ENCODE peak calls at places on chromosomes 3 and 15, in ten cellular contexts. One of them, this sample, is unnamed.
A peak's percentile ranks its signal among the peaks of the same experiment; 100 is the strongest.

GRCh38 chr3:107366766-107367165 is 10.5 kb upstream of the CCDC54 start:
- DNase-seq in astrocyte of the hippocampus: peak; percentile 61
- DNase-seq in AG09309: no peak
- DNase-seq in hippocampal formation: no peak
- DNase-seq in astrocyte of the spinal cord: no peak
- DNase-seq in neural progenitor cell: no peak
- DNase-seq in germinal center: no peak
- DNase-seq in EL: peak; percentile 46
- DNase-seq in mucosa of gallbladder: no peak
- DNase-seq in stimulated activated CD4-positive, alpha-beta T cell treated with anti-CD3 and anti-CD28 coated beads, TNF-alpha, amount 100 ng/mL, for 1 hour: no peak
- DNase-seq in this sample: no peak

GRCh38 chr3:183385698-183386590 is 42.5 kb downstream of the MCF2L2 start:
- DNase-seq in astrocyte of the hippocampus: peak; percentile 86
- DNase-seq in AG09309: peak; percentile 42
- DNase-seq in hippocampal formation: peak; percentile 71
- DNase-seq in astrocyte of the spinal cord: peak; percentile 78
- DNase-seq in neural progenitor cell: peak; percentile 81
- DNase-seq in germinal center: peak; percentile 67
- DNase-seq in EL: peak; percentile 68
- DNase-seq in mucosa of gallbladder: peak; percentile 73
- DNase-seq in stimulated activated CD4-positive, alpha-beta T cell treated with anti-CD3 and anti-CD28 coated beads, TNF-alpha, amount 100 ng/mL, for 1 hour: peak; percentile 22
- DNase-seq in this sample: peak; percentile 66

GRCh38 chr3:133572158-133573053 is 1.1 kb upstream of the CDV3 start:
- DNase-seq in astrocyte of the hippocampus: no peak
- DNase-seq in AG09309: no peak
- DNase-seq in hippocampal formation: no peak
- DNase-seq in astrocyte of the spinal cord: no peak
- DNase-seq in neural progenitor cell: no peak
- DNase-seq in germinal center: peak; percentile 54
- DNase-seq in EL: peak; percentile 52
- DNase-seq in mucosa of gallbladder: no peak
- DNase-seq in stimulated activated CD4-positive, alpha-beta T cell treated with anti-CD3 and anti-CD28 coated beads, TNF-alpha, amount 100 ng/mL, for 1 hour: no peak
- DNase-seq in this sample: no peak

GRCh38 chr15:52394020-52394608 is 98.5 kb upstream of the MYO5C start:
- DNase-seq in astrocyte of the hippocampus: no peak
- DNase-seq in AG09309: no peak
- DNase-seq in hippocampal formation: no peak
- DNase-seq in astrocyte of the spinal cord: no peak
- DNase-seq in neural progenitor cell: no peak
- DNase-seq in germinal center: no peak
- DNase-seq in EL: no peak
- DNase-seq in mucosa of gallbladder: no peak
- DNase-seq in stimulated activated CD4-positive, alpha-beta T cell treated with anti-CD3 and anti-CD28 coated beads, TNF-alpha, amount 100 ng/mL, for 1 hour: no peak
- DNase-seq in this sample: no peak

GRCh38 chr15:78438595-78439285 is 724 bp downstream of the IREB2 start:
- DNase-seq in astrocyte of the hippocampus: peak; percentile 50
- DNase-seq in AG09309: no peak
- DNase-seq in hippocampal formation: no peak
- DNase-seq in astrocyte of the spinal cord: peak; percentile 36
- DNase-seq in neural progenitor cell: peak; percentile 82
- DNase-seq in germinal center: no peak
- DNase-seq in EL: peak; percentile 41
- DNase-seq in mucosa of gallbladder: no peak
- DNase-seq in stimulated activated CD4-positive, alpha-beta T cell treated with anti-CD3 and anti-CD28 coated beads, TNF-alpha, amount 100 ng/mL, for 1 hour: no peak
- DNase-seq in this sample: peak; percentile 43

GRCh38 chr3:107496855-107497254 is 25.9 kb upstream of the BBX start:
- DNase-seq in astrocyte of the hippocampus: no peak
- DNase-seq in AG09309: no peak
- DNase-seq in hippocampal formation: no peak
- DNase-seq in astrocyte of the spinal cord: no peak
- DNase-seq in neural progenitor cell: no peak
- DNase-seq in germinal center: no peak
- DNase-seq in EL: peak; percentile 18
- DNase-seq in mucosa of gallbladder: no peak
- DNase-seq in stimulated activated CD4-positive, alpha-beta T cell treated with anti-CD3 and anti-CD28 coated beads, TNF-alpha, amount 100 ng/mL, for 1 hour: no peak
- DNase-seq in this sample: no peak

GRCh38 chr15:41971089-41971892 is 1.1 kb downstream of the EHD4 start:
- DNase-seq in astrocyte of the hippocampus: peak; percentile 84
- DNase-seq in AG09309: no peak
- DNase-seq in hippocampal formation: peak; percentile 22
- DNase-seq in astrocyte of the spinal cord: peak; percentile 73
- DNase-seq in neural progenitor cell: peak; percentile 85
- DNase-seq in germinal center: peak; percentile 73
- DNase-seq in EL: peak; percentile 78
- DNase-seq in mucosa of gallbladder: peak; percentile 47
- DNase-seq in stimulated activated CD4-positive, alpha-beta T cell treated with anti-CD3 and anti-CD28 coated beads, TNF-alpha, amount 100 ng/mL, for 1 hour: peak; percentile 53
- DNase-seq in this sample: peak; percentile 38

GRCh38 chr3:49930922-49931321 is 1.3 kb upstream of the MON1A start:
- DNase-seq in astrocyte of the hippocampus: no peak
- DNase-seq in AG09309: no peak
- DNase-seq in hippocampal formation: no peak
- DNase-seq in astrocyte of the spinal cord: no peak
- DNase-seq in neural progenitor cell: peak; percentile 87
- DNase-seq in germinal center: no peak
- DNase-seq in EL: peak; percentile 29
- DNase-seq in mucosa of gallbladder: no peak
- DNase-seq in stimulated activated CD4-positive, alpha-beta T cell treated with anti-CD3 and anti-CD28 coated beads, TNF-alpha, amount 100 ng/mL, for 1 hour: no peak
- DNase-seq in this sample: no peak

GRCh38 chr3:137998121-137998520 is 11.8 kb upstream of the CLDN18 start:
- DNase-seq in astrocyte of the hippocampus: no peak
- DNase-seq in AG09309: no peak
- DNase-seq in hippocampal formation: no peak
- DNase-seq in astrocyte of the spinal cord: no peak
- DNase-seq in neural progenitor cell: no peak
- DNase-seq in germinal center: no peak
- DNase-seq in EL: no peak
- DNase-seq in mucosa of gallbladder: no peak
- DNase-seq in stimulated activated CD4-positive, alpha-beta T cell treated with anti-CD3 and anti-CD28 coated beads, TNF-alpha, amount 100 ng/mL, for 1 hour: no peak
- DNase-seq in this sample: no peak

GRCh38 chr3:183210341-183210740 is 42.7 kb upstream of the B3GNT5 start:
- DNase-seq in astrocyte of the hippocampus: no peak
- DNase-seq in AG09309: no peak
- DNase-seq in hippocampal formation: no peak
- DNase-seq in astrocyte of the spinal cord: no peak
- DNase-seq in neural progenitor cell: no peak
- DNase-seq in germinal center: no peak
- DNase-seq in EL: no peak
- DNase-seq in mucosa of gallbladder: no peak
- DNase-seq in stimulated activated CD4-positive, alpha-beta T cell treated with anti-CD3 and anti-CD28 coated beads, TNF-alpha, amount 100 ng/mL, for 1 hour: no peak
- DNase-seq in this sample: no peak

GRCh38 chr3:50126287-50127211 is 28.6 kb upstream of the SEMA3F start:
- DNase-seq in astrocyte of the hippocampus: peak; percentile 72
- DNase-seq in AG09309: no peak
- DNase-seq in hippocampal formation: no peak
- DNase-seq in astrocyte of the spinal cord: no peak
- DNase-seq in neural progenitor cell: peak; percentile 48
- DNase-seq in germinal center: no peak
- DNase-seq in EL: peak; percentile 76
- DNase-seq in mucosa of gallbladder: no peak
- DNase-seq in stimulated activated CD4-positive, alpha-beta T cell treated with anti-CD3 and anti-CD28 coated beads, TNF-alpha, amount 100 ng/mL, for 1 hour: no peak
- DNase-seq in this sample: peak; percentile 84

GRCh38 chr15:90603893-90604292 is 74.2 kb downstream of the CRTC3 start:
- DNase-seq in astrocyte of the hippocampus: no peak
- DNase-seq in AG09309: no peak
- DNase-seq in hippocampal formation: no peak
- DNase-seq in astrocyte of the spinal cord: no peak
- DNase-seq in neural progenitor cell: no peak
- DNase-seq in germinal center: no peak
- DNase-seq in EL: peak; percentile 19
- DNase-seq in mucosa of gallbladder: no peak
- DNase-seq in stimulated activated CD4-positive, alpha-beta T cell treated with anti-CD3 and anti-CD28 coated beads, TNF-alpha, amount 100 ng/mL, for 1 hour: no peak
- DNase-seq in this sample: no peak

GRCh38 chr3:52406231-52406661 is 38.7 kb downstream of the SEMA3G start:
- DNase-seq in astrocyte of the hippocampus: no peak
- DNase-seq in AG09309: no peak
- DNase-seq in hippocampal formation: no peak
- DNase-seq in astrocyte of the spinal cord: no peak
- DNase-seq in neural progenitor cell: no peak
- DNase-seq in germinal center: no peak
- DNase-seq in EL: no peak
- DNase-seq in mucosa of gallbladder: no peak
- DNase-seq in stimulated activated CD4-positive, alpha-beta T cell treated with anti-CD3 and anti-CD28 coated beads, TNF-alpha, amount 100 ng/mL, for 1 hour: no peak
- DNase-seq in this sample: no peak

GRCh38 chr3:156898296-156898880 is 72.2 kb downstream of the LEKR1 start:
- DNase-seq in astrocyte of the hippocampus: peak; percentile 41
- DNase-seq in AG09309: peak; percentile 7
- DNase-seq in hippocampal formation: no peak
- DNase-seq in astrocyte of the spinal cord: no peak
- DNase-seq in neural progenitor cell: no peak
- DNase-seq in germinal center: no peak
- DNase-seq in EL: no peak
- DNase-seq in mucosa of gallbladder: no peak
- DNase-seq in stimulated activated CD4-positive, alpha-beta T cell treated with anti-CD3 and anti-CD28 coated beads, TNF-alpha, amount 100 ng/mL, for 1 hour: no peak
- DNase-seq in this sample: no peak

GRCh38 chr3:132654190-132654589 is 5.4 kb downstream of the ACAD11 start:
- DNase-seq in astrocyte of the hippocampus: no peak
- DNase-seq in AG09309: no peak
- DNase-seq in hippocampal formation: no peak
- DNase-seq in astrocyte of the spinal cord: no peak
- DNase-seq in neural progenitor cell: no peak
- DNase-seq in germinal center: no peak
- DNase-seq in EL: peak; percentile 6
- DNase-seq in mucosa of gallbladder: no peak
- DNase-seq in stimulated activated CD4-positive, alpha-beta T cell treated with anti-CD3 and anti-CD28 coated beads, TNF-alpha, amount 100 ng/mL, for 1 hour: no peak
- DNase-seq in this sample: no peak

GRCh38 chr15:25772500-25772899 is 90.6 kb downstream of the ATP10A start:
- DNase-seq in astrocyte of the hippocampus: no peak
- DNase-seq in AG09309: no peak
- DNase-seq in hippocampal formation: no peak
- DNase-seq in astrocyte of the spinal cord: no peak
- DNase-seq in neural progenitor cell: no peak
- DNase-seq in germinal center: no peak
- DNase-seq in EL: no peak
- DNase-seq in mucosa of gallbladder: no peak
- DNase-seq in stimulated activated CD4-positive, alpha-beta T cell treated with anti-CD3 and anti-CD28 coated beads, TNF-alpha, amount 100 ng/mL, for 1 hour: no peak
- DNase-seq in this sample: no peak

GRCh38 chr3:124363451-124363850 is 366.8 kb upstream of the UMPS start:
- DNase-seq in astrocyte of the hippocampus: peak; percentile 60
- DNase-seq in AG09309: peak; percentile 20
- DNase-seq in hippocampal formation: no peak
- DNase-seq in astrocyte of the spinal cord: peak; percentile 28
- DNase-seq in neural progenitor cell: no peak
- DNase-seq in germinal center: no peak
- DNase-seq in EL: peak; percentile 84
- DNase-seq in mucosa of gallbladder: no peak
- DNase-seq in stimulated activated CD4-positive, alpha-beta T cell treated with anti-CD3 and anti-CD28 coated beads, TNF-alpha, amount 100 ng/mL, for 1 hour: no peak
- DNase-seq in this sample: no peak

GRCh38 chr3:177286034-177286433 is 88.8 kb upstream of the TBL1XR1 start:
- DNase-seq in astrocyte of the hippocampus: no peak
- DNase-seq in AG09309: no peak
- DNase-seq in hippocampal formation: no peak
- DNase-seq in astrocyte of the spinal cord: no peak
- DNase-seq in neural progenitor cell: no peak
- DNase-seq in germinal center: no peak
- DNase-seq in EL: no peak
- DNase-seq in mucosa of gallbladder: no peak
- DNase-seq in stimulated activated CD4-positive, alpha-beta T cell treated with anti-CD3 and anti-CD28 coated beads, TNF-alpha, amount 100 ng/mL, for 1 hour: no peak
- DNase-seq in this sample: no peak

GRCh38 chr15:68430471-68431036 is 1.4 kb downstream of the ITGA11 start:
- DNase-seq in astrocyte of the hippocampus: no peak
- DNase-seq in AG09309: no peak
- DNase-seq in hippocampal formation: no peak
- DNase-seq in astrocyte of the spinal cord: no peak
- DNase-seq in neural progenitor cell: no peak
- DNase-seq in germinal center: no peak
- DNase-seq in EL: no peak
- DNase-seq in mucosa of gallbladder: no peak
- DNase-seq in stimulated activated CD4-positive, alpha-beta T cell treated with anti-CD3 and anti-CD28 coated beads, TNF-alpha, amount 100 ng/mL, for 1 hour: no peak
- DNase-seq in this sample: no peak

GRCh38 chr3:60294181-60294580 is 957.1 kb downstream of the FHIT start:
- DNase-seq in astrocyte of the hippocampus: peak; percentile 53
- DNase-seq in AG09309: no peak
- DNase-seq in hippocampal formation: no peak
- DNase-seq in astrocyte of the spinal cord: peak; percentile 65
- DNase-seq in neural progenitor cell: no peak
- DNase-seq in germinal center: no peak
- DNase-seq in EL: no peak
- DNase-seq in mucosa of gallbladder: no peak
- DNase-seq in stimulated activated CD4-positive, alpha-beta T cell treated with anti-CD3 and anti-CD28 coated beads, TNF-alpha, amount 100 ng/mL, for 1 hour: no peak
- DNase-seq in this sample: no peak

GRCh38 chr3:171028779-171029232 is 2.3 kb upstream of the SLC2A2 start:
- DNase-seq in astrocyte of the hippocampus: peak; percentile 89
- DNase-seq in AG09309: peak; percentile 61
- DNase-seq in hippocampal formation: no peak
- DNase-seq in astrocyte of the spinal cord: peak; percentile 80
- DNase-seq in neural progenitor cell: no peak
- DNase-seq in germinal center: no peak
- DNase-seq in EL: peak; percentile 97
- DNase-seq in mucosa of gallbladder: peak; percentile 14
- DNase-seq in stimulated activated CD4-positive, alpha-beta T cell treated with anti-CD3 and anti-CD28 coated beads, TNF-alpha, amount 100 ng/mL, for 1 hour: no peak
- DNase-seq in this sample: no peak

GRCh38 chr15:63856711-63857458 is 23.1 kb upstream of the HERC1 start:
- DNase-seq in astrocyte of the hippocampus: peak; percentile 20
- DNase-seq in AG09309: peak; percentile 27
- DNase-seq in hippocampal formation: no peak
- DNase-seq in astrocyte of the spinal cord: peak; percentile 36
- DNase-seq in neural progenitor cell: no peak
- DNase-seq in germinal center: no peak
- DNase-seq in EL: peak; percentile 79
- DNase-seq in mucosa of gallbladder: no peak
- DNase-seq in stimulated activated CD4-positive, alpha-beta T cell treated with anti-CD3 and anti-CD28 coated beads, TNF-alpha, amount 100 ng/mL, for 1 hour: no peak
- DNase-seq in this sample: no peak

GRCh38 chr3:31858439-31858838 is 122.6 kb downstream of the OSBPL10 start:
- DNase-seq in astrocyte of the hippocampus: no peak
- DNase-seq in AG09309: no peak
- DNase-seq in hippocampal formation: no peak
- DNase-seq in astrocyte of the spinal cord: no peak
- DNase-seq in neural progenitor cell: no peak
- DNase-seq in germinal center: peak; percentile 26
- DNase-seq in EL: no peak
- DNase-seq in mucosa of gallbladder: no peak
- DNase-seq in stimulated activated CD4-positive, alpha-beta T cell treated with anti-CD3 and anti-CD28 coated beads, TNF-alpha, amount 100 ng/mL, for 1 hour: no peak
- DNase-seq in this sample: peak; percentile 70

GRCh38 chr15:32982001-32982400 is 212.5 kb downstream of the FMN1 start:
- DNase-seq in astrocyte of the hippocampus: no peak
- DNase-seq in AG09309: no peak
- DNase-seq in hippocampal formation: no peak
- DNase-seq in astrocyte of the spinal cord: no peak
- DNase-seq in neural progenitor cell: no peak
- DNase-seq in germinal center: no peak
- DNase-seq in EL: peak; percentile 49
- DNase-seq in mucosa of gallbladder: no peak
- DNase-seq in stimulated activated CD4-positive, alpha-beta T cell treated with anti-CD3 and anti-CD28 coated beads, TNF-alpha, amount 100 ng/mL, for 1 hour: no peak
- DNase-seq in this sample: no peak

GRCh38 chr3:172449468-172450149 is 1.4 kb upstream of the GHSR start:
- DNase-seq in astrocyte of the hippocampus: peak; percentile 77
- DNase-seq in AG09309: no peak
- DNase-seq in hippocampal formation: no peak
- DNase-seq in astrocyte of the spinal cord: peak; percentile 36
- DNase-seq in neural progenitor cell: peak; percentile 89
- DNase-seq in germinal center: no peak
- DNase-seq in EL: peak; percentile 24
- DNase-seq in mucosa of gallbladder: peak; percentile 18
- DNase-seq in stimulated activated CD4-positive, alpha-beta T cell treated with anti-CD3 and anti-CD28 coated beads, TNF-alpha, amount 100 ng/mL, for 1 hour: no peak
- DNase-seq in this sample: peak; percentile 30

GRCh38 chr15:63236272-63236671 is 41.1 kb upstream of the APH1B start:
- DNase-seq in astrocyte of the hippocampus: no peak
- DNase-seq in AG09309: no peak
- DNase-seq in hippocampal formation: no peak
- DNase-seq in astrocyte of the spinal cord: peak; percentile 83
- DNase-seq in neural progenitor cell: no peak
- DNase-seq in germinal center: no peak
- DNase-seq in EL: peak; percentile 82
- DNase-seq in mucosa of gallbladder: no peak
- DNase-seq in stimulated activated CD4-positive, alpha-beta T cell treated with anti-CD3 and anti-CD28 coated beads, TNF-alpha, amount 100 ng/mL, for 1 hour: no peak
- DNase-seq in this sample: no peak

GRCh38 chr3:59559721-59560514 is 510.1 kb upstream of the CFAP20DC start:
- DNase-seq in astrocyte of the hippocampus: peak; percentile 94
- DNase-seq in AG09309: peak; percentile 91
- DNase-seq in hippocampal formation: no peak
- DNase-seq in astrocyte of the spinal cord: peak; percentile 96
- DNase-seq in neural progenitor cell: peak; percentile 25
- DNase-seq in germinal center: no peak
- DNase-seq in EL: peak; percentile 84
- DNase-seq in mucosa of gallbladder: no peak
- DNase-seq in stimulated activated CD4-positive, alpha-beta T cell treated with anti-CD3 and anti-CD28 coated beads, TNF-alpha, amount 100 ng/mL, for 1 hour: no peak
- DNase-seq in this sample: no peak

GRCh38 chr3:101253429-101253828 is 66.9 kb downstream of the IMPG2 start:
- DNase-seq in astrocyte of the hippocampus: no peak
- DNase-seq in AG09309: no peak
- DNase-seq in hippocampal formation: peak; percentile 11
- DNase-seq in astrocyte of the spinal cord: no peak
- DNase-seq in neural progenitor cell: no peak
- DNase-seq in germinal center: no peak
- DNase-seq in EL: no peak
- DNase-seq in mucosa of gallbladder: no peak
- DNase-seq in stimulated activated CD4-positive, alpha-beta T cell treated with anti-CD3 and anti-CD28 coated beads, TNF-alpha, amount 100 ng/mL, for 1 hour: no peak
- DNase-seq in this sample: no peak